ENCODE peak calls at places on chromosomes 12 and 14, in five cellular contexts. I, M, U, L and W are unnamed samples.

GRCh38 chr14:21734457-21735074 is 60.9 kb upstream of the OR4E1 start:
- DNase-seq in M (peak), I (peak), L (no peak), U (peak), W (peak)

GRCh38 chr12:95633049-95633545 is 81.8 kb upstream of the USP44 start:
- DNase-seq in L (peak), U (no peak), M (no peak), I (no peak), W (no peak)

GRCh38 chr14:49962616-49963015 is 69.7 kb downstream of the ARF6 start:
- DNase-seq in U (no peak), M (no peak), L (no peak), I (no peak), W (no peak)

GRCh38 chr14:105198588-105198987 is 17.5 kb upstream of the NUDT14 start:
- DNase-seq in L (no peak), M (no peak), U (no peak), I (no peak), W (no peak)

GRCh38 chr12:14884458-14884878 is 1.2 kb downstream of the MGP start:
- DNase-seq in U (peak), L (peak), I (peak), M (peak), W (no peak)

GRCh38 chr14:21343035-21343794 is 40.6 kb downstream of the SUPT16H start:
- DNase-seq in L (no peak), I (no peak), M (no peak), U (no peak), W (no peak)

GRCh38 chr12:131608740-131609665 is 101.9 kb upstream of the SFSWAP start:
- DNase-seq in M (peak), L (peak), U (peak), I (no peak), W (peak)

GRCh38 chr14:100586520-100587247 is 533 bp downstream of the BEGAIN start:
- DNase-seq in U (no peak), L (peak), M (no peak), I (peak), W (peak)

GRCh38 chr14:35374273-35374681 is 30.3 kb downstream of the NFKBIA start:
- DNase-seq in M (peak), L (peak), U (no peak), I (no peak), W (no peak)

GRCh38 chr12:57190821-57191220 is 25.8 kb upstream of the NXPH4 start:
- DNase-seq in L (no peak), I (no peak), U (no peak), M (no peak), W (no peak)

GRCh38 chr12:11958216-11959091 is 112.3 kb upstream of the BCL2L14 start:
- DNase-seq in L (no peak), M (no peak), I (no peak), U (no peak), W (no peak)

GRCh38 chr12:115243933-115244628 is 560.1 kb upstream of the TBX3 start:
- DNase-seq in L (no peak), U (no peak), M (no peak), I (no peak), W (no peak)

GRCh38 chr12:6970096-6970527 is 352 bp downstream of the PHB2 start:
- DNase-seq in L (no peak), U (no peak), I (no peak), M (no peak), W (no peak)

GRCh38 chr12:104938371-104938770 is 19.7 kb downstream of the SLC41A2 start:
- DNase-seq in M (peak), U (no peak), I (no peak), L (no peak), W (no peak)

GRCh38 chr12:264269-264668 is 1.6 kb upstream of the SLC6A13 start:
- DNase-seq in L (no peak), M (no peak), U (no peak), I (no peak), W (no peak)

GRCh38 chr14:104688755-104689619 is at the start of gene INF2:
- DNase-seq in I (peak), L (peak), U (peak), M (no peak), W (peak)

GRCh38 chr12:97309921-97310320 is 152.7 kb upstream of the RMST start:
- DNase-seq in M (no peak), I (no peak), U (no peak), L (no peak), W (no peak)

GRCh38 chr12:28936221-28936620 is 212.9 kb upstream of the FAR2 start:
- DNase-seq in M (no peak), U (no peak), I (no peak), L (no peak), W (no peak)

GRCh38 chr14:39467889-39468524 is 35.8 kb upstream of the FBXO33 start:
- DNase-seq in U (no peak), I (no peak), M (no peak), L (no peak), W (no peak)

GRCh38 chr12:9940370-9940769 is 8.2 kb upstream of the CLEC2A start:
- DNase-seq in M (no peak), L (no peak), U (no peak), I (no peak), W (no peak)

GRCh38 chr14:25003537-25003936 is 46.4 kb downstream of the STXBP6 start:
- DNase-seq in I (no peak), L (no peak), U (no peak), M (no peak), W (no peak)

GRCh38 chr14:101197595-101198397 is 294.3 kb upstream of the RTL1 start:
- DNase-seq in M (no peak), U (no peak), L (no peak), I (no peak), W (no peak)

GRCh38 chr12:9244894-9245293 is 36.7 kb upstream of the PZP start:
- DNase-seq in I (no peak), U (no peak), L (no peak), M (no peak), W (no peak)

GRCh38 chr12:131028587-131029338 is 75.1 kb downstream of the ADGRD1 start:
- DNase-seq in L (no peak), U (no peak), I (no peak), M (no peak), W (no peak)

GRCh38 chr14:59679872-59680271 is 103.3 kb upstream of the CCDC175 start:
- DNase-seq in L (peak), I (peak), M (peak), U (no peak), W (no peak)

GRCh38 chr12:111842556-111843396 is 748 bp downstream of the MAPKAPK5 start:
- DNase-seq in I (no peak), U (peak), M (peak), L (no peak), W (peak)

GRCh38 chr12:103751600-103751999 is 89.4 kb downstream of the NT5DC3 start:
- DNase-seq in I (no peak), L (no peak), M (no peak), U (no peak), W (no peak)

GRCh38 chr14:105477659-105478623 is 3.3 kb downstream of the CRIP2 start:
- DNase-seq in L (peak), I (no peak), U (peak), M (no peak), W (no peak)